ENCODE peak calls at places on chromosomes 5 and 9, in eight cellular contexts. One of them, this sample, is unnamed.

GRCh38 chr9:79020266-79020665 is 551.5 kb upstream of the TLE4 start:
- DNase-seq in fibroblast of the aortic adventitia: no peak
- DNase-seq in DMS 273 treated with DMSO at 0.1 percent for 48 hours: no peak
- DNase-seq in posterior cingulate gyrus: no peak
- DNase-seq in GM23338: no peak
- DNase-seq in effector memory CD8-positive, alpha-beta T cell: no peak
- DNase-seq in AG09319: no peak
- DNase-seq in A673: no peak
- DNase-seq in this sample: peak

GRCh38 chr5:53200309-53200708 is 90.8 kb upstream of the MOCS2 start:
- DNase-seq in GM23338: no peak
- DNase-seq in AG09319: no peak
- DNase-seq in DMS 273 treated with DMSO at 0.1 percent for 48 hours: no peak
- DNase-seq in fibroblast of the aortic adventitia: peak
- DNase-seq in posterior cingulate gyrus: no peak
- DNase-seq in A673: no peak
- DNase-seq in effector memory CD8-positive, alpha-beta T cell: no peak
- DNase-seq in this sample: no peak

GRCh38 chr5:78648359-78649219 is at the start of gene LHFPL2:
- DNase-seq in A673: peak
- DNase-seq in AG09319: no peak
- DNase-seq in posterior cingulate gyrus: peak
- DNase-seq in DMS 273 treated with DMSO at 0.1 percent for 48 hours: no peak
- DNase-seq in GM23338: peak
- DNase-seq in fibroblast of the aortic adventitia: peak
- DNase-seq in effector memory CD8-positive, alpha-beta T cell: no peak
- DNase-seq in this sample: peak

GRCh38 chr5:112820246-112820645 is 40.8 kb upstream of the SRP19 start:
- DNase-seq in DMS 273 treated with DMSO at 0.1 percent for 48 hours: no peak
- DNase-seq in effector memory CD8-positive, alpha-beta T cell: no peak
- DNase-seq in A673: no peak
- DNase-seq in posterior cingulate gyrus: no peak
- DNase-seq in fibroblast of the aortic adventitia: no peak
- DNase-seq in AG09319: no peak
- DNase-seq in GM23338: no peak
- DNase-seq in this sample: no peak

GRCh38 chr9:98091735-98092632 is 27.0 kb downstream of the TRIM14 start:
- DNase-seq in A673: no peak
- DNase-seq in GM23338: peak
- DNase-seq in effector memory CD8-positive, alpha-beta T cell: no peak
- DNase-seq in DMS 273 treated with DMSO at 0.1 percent for 48 hours: no peak
- DNase-seq in fibroblast of the aortic adventitia: peak
- DNase-seq in posterior cingulate gyrus: peak
- DNase-seq in AG09319: no peak
- DNase-seq in this sample: peak

GRCh38 chr9:93680445-93681315 is 104.3 kb downstream of the PHF2 start:
- DNase-seq in effector memory CD8-positive, alpha-beta T cell: no peak
- DNase-seq in A673: no peak
- DNase-seq in AG09319: no peak
- DNase-seq in DMS 273 treated with DMSO at 0.1 percent for 48 hours: no peak
- DNase-seq in GM23338: no peak
- DNase-seq in posterior cingulate gyrus: peak
- DNase-seq in fibroblast of the aortic adventitia: no peak
- DNase-seq in this sample: no peak

GRCh38 chr9:138022756-138023393 is 145.3 kb downstream of the CACNA1B start:
- DNase-seq in fibroblast of the aortic adventitia: no peak
- DNase-seq in AG09319: no peak
- DNase-seq in effector memory CD8-positive, alpha-beta T cell: no peak
- DNase-seq in DMS 273 treated with DMSO at 0.1 percent for 48 hours: no peak
- DNase-seq in posterior cingulate gyrus: peak
- DNase-seq in A673: no peak
- DNase-seq in GM23338: peak
- DNase-seq in this sample: no peak

GRCh38 chr9:137579259-137579604 is 507 bp upstream of the DPH7 start:
- DNase-seq in effector memory CD8-positive, alpha-beta T cell: no peak
- DNase-seq in AG09319: no peak
- DNase-seq in DMS 273 treated with DMSO at 0.1 percent for 48 hours: no peak
- DNase-seq in fibroblast of the aortic adventitia: no peak
- DNase-seq in posterior cingulate gyrus: no peak
- DNase-seq in A673: no peak
- DNase-seq in GM23338: no peak
- DNase-seq in this sample: no peak

GRCh38 chr5:136560111-136560510 is 194.8 kb upstream of the TRPC7 start:
- DNase-seq in posterior cingulate gyrus: no peak
- DNase-seq in effector memory CD8-positive, alpha-beta T cell: no peak
- DNase-seq in fibroblast of the aortic adventitia: no peak
- DNase-seq in DMS 273 treated with DMSO at 0.1 percent for 48 hours: no peak
- DNase-seq in AG09319: no peak
- DNase-seq in GM23338: no peak
- DNase-seq in A673: no peak
- DNase-seq in this sample: no peak

GRCh38 chr5:169020102-169020501 is 280.8 kb downstream of the SLIT3 start:
- DNase-seq in DMS 273 treated with DMSO at 0.1 percent for 48 hours: no peak
- DNase-seq in GM23338: peak
- DNase-seq in posterior cingulate gyrus: no peak
- DNase-seq in effector memory CD8-positive, alpha-beta T cell: no peak
- DNase-seq in A673: peak
- DNase-seq in fibroblast of the aortic adventitia: no peak
- DNase-seq in AG09319: no peak
- DNase-seq in this sample: peak

GRCh38 chr9:2727966-2728613 is 10.8 kb downstream of the KCNV2 start:
- DNase-seq in fibroblast of the aortic adventitia: peak
- DNase-seq in GM23338: peak
- DNase-seq in effector memory CD8-positive, alpha-beta T cell: no peak
- DNase-seq in posterior cingulate gyrus: no peak
- DNase-seq in A673: peak
- DNase-seq in AG09319: peak
- DNase-seq in DMS 273 treated with DMSO at 0.1 percent for 48 hours: peak
- DNase-seq in this sample: peak

GRCh38 chr5:180040287-180041214 is 31.0 kb downstream of the RNF130 start:
- DNase-seq in A673: no peak
- DNase-seq in GM23338: no peak
- DNase-seq in fibroblast of the aortic adventitia: no peak
- DNase-seq in DMS 273 treated with DMSO at 0.1 percent for 48 hours: no peak
- DNase-seq in posterior cingulate gyrus: no peak
- DNase-seq in effector memory CD8-positive, alpha-beta T cell: no peak
- DNase-seq in AG09319: no peak
- DNase-seq in this sample: no peak

GRCh38 chr5:173969167-173970049 is 19.6 kb upstream of the C5orf47 start:
- DNase-seq in effector memory CD8-positive, alpha-beta T cell: no peak
- DNase-seq in fibroblast of the aortic adventitia: peak
- DNase-seq in DMS 273 treated with DMSO at 0.1 percent for 48 hours: no peak
- DNase-seq in AG09319: no peak
- DNase-seq in A673: no peak
- DNase-seq in GM23338: no peak
- DNase-seq in posterior cingulate gyrus: no peak
- DNase-seq in this sample: peak

GRCh38 chr9:76700916-76701315 is 63.3 kb upstream of the PCA3 start:
- DNase-seq in A673: no peak
- DNase-seq in posterior cingulate gyrus: no peak
- DNase-seq in DMS 273 treated with DMSO at 0.1 percent for 48 hours: no peak
- DNase-seq in AG09319: no peak
- DNase-seq in GM23338: no peak
- DNase-seq in fibroblast of the aortic adventitia: no peak
- DNase-seq in effector memory CD8-positive, alpha-beta T cell: no peak
- DNase-seq in this sample: no peak

GRCh38 chr9:74838351-74838750 is 49.4 kb downstream of the TRPM6 start:
- DNase-seq in fibroblast of the aortic adventitia: peak
- DNase-seq in DMS 273 treated with DMSO at 0.1 percent for 48 hours: no peak
- DNase-seq in posterior cingulate gyrus: no peak
- DNase-seq in effector memory CD8-positive, alpha-beta T cell: no peak
- DNase-seq in GM23338: no peak
- DNase-seq in A673: no peak
- DNase-seq in AG09319: no peak
- DNase-seq in this sample: no peak

GRCh38 chr5:147101654-147102053 is 133.2 kb upstream of the STK32A start:
- DNase-seq in posterior cingulate gyrus: peak
- DNase-seq in A673: no peak
- DNase-seq in fibroblast of the aortic adventitia: peak
- DNase-seq in DMS 273 treated with DMSO at 0.1 percent for 48 hours: no peak
- DNase-seq in AG09319: no peak
- DNase-seq in effector memory CD8-positive, alpha-beta T cell: no peak
- DNase-seq in GM23338: no peak
- DNase-seq in this sample: no peak

GRCh38 chr5:149030838-149031397 is 31.9 kb downstream of the SH3TC2 start:
- DNase-seq in fibroblast of the aortic adventitia: no peak
- DNase-seq in effector memory CD8-positive, alpha-beta T cell: no peak
- DNase-seq in posterior cingulate gyrus: no peak
- DNase-seq in GM23338: no peak
- DNase-seq in DMS 273 treated with DMSO at 0.1 percent for 48 hours: no peak
- DNase-seq in A673: no peak
- DNase-seq in AG09319: no peak
- DNase-seq in this sample: no peak

GRCh38 chr5:173917788-173918786 is 29.9 kb downstream of the CPEB4 start:
- DNase-seq in DMS 273 treated with DMSO at 0.1 percent for 48 hours: no peak
- DNase-seq in fibroblast of the aortic adventitia: peak
- DNase-seq in posterior cingulate gyrus: no peak
- DNase-seq in A673: peak
- DNase-seq in AG09319: peak
- DNase-seq in effector memory CD8-positive, alpha-beta T cell: peak
- DNase-seq in GM23338: peak
- DNase-seq in this sample: peak

GRCh38 chr9:21813575-21814473 is 11.4 kb downstream of the MTAP start:
- DNase-seq in GM23338: peak
- DNase-seq in posterior cingulate gyrus: no peak
- DNase-seq in effector memory CD8-positive, alpha-beta T cell: peak
- DNase-seq in DMS 273 treated with DMSO at 0.1 percent for 48 hours: peak
- DNase-seq in A673: peak
- DNase-seq in fibroblast of the aortic adventitia: peak
- DNase-seq in AG09319: peak
- DNase-seq in this sample: peak

GRCh38 chr5:140574165-140574564 is 9.5 kb downstream of the SLC35A4 start:
- DNase-seq in A673: no peak
- DNase-seq in DMS 273 treated with DMSO at 0.1 percent for 48 hours: no peak
- DNase-seq in GM23338: no peak
- DNase-seq in fibroblast of the aortic adventitia: peak
- DNase-seq in posterior cingulate gyrus: no peak
- DNase-seq in effector memory CD8-positive, alpha-beta T cell: no peak
- DNase-seq in AG09319: no peak
- DNase-seq in this sample: no peak

GRCh38 chr9:114389612-114390368 is 2.0 kb upstream of the AKNA start:
- DNase-seq in AG09319: no peak
- DNase-seq in A673: no peak
- DNase-seq in GM23338: no peak
- DNase-seq in effector memory CD8-positive, alpha-beta T cell: no peak
- DNase-seq in posterior cingulate gyrus: peak
- DNase-seq in fibroblast of the aortic adventitia: no peak
- DNase-seq in DMS 273 treated with DMSO at 0.1 percent for 48 hours: no peak
- DNase-seq in this sample: peak

GRCh38 chr9:123091459-123091858 is 58.0 kb downstream of the GPR21 start:
- DNase-seq in A673: no peak
- DNase-seq in effector memory CD8-positive, alpha-beta T cell: no peak
- DNase-seq in fibroblast of the aortic adventitia: no peak
- DNase-seq in DMS 273 treated with DMSO at 0.1 percent for 48 hours: no peak
- DNase-seq in AG09319: no peak
- DNase-seq in posterior cingulate gyrus: no peak
- DNase-seq in GM23338: no peak
- DNase-seq in this sample: no peak

GRCh38 chr9:129399301-129399990 is 221.4 kb upstream of the IER5L start:
- DNase-seq in A673: no peak
- DNase-seq in AG09319: no peak
- DNase-seq in GM23338: no peak
- DNase-seq in fibroblast of the aortic adventitia: no peak
- DNase-seq in effector memory CD8-positive, alpha-beta T cell: no peak
- DNase-seq in posterior cingulate gyrus: peak
- DNase-seq in DMS 273 treated with DMSO at 0.1 percent for 48 hours: no peak
- DNase-seq in this sample: no peak

GRCh38 chr5:14017904-14018303 is 73.4 kb upstream of the DNAH5 start:
- DNase-seq in effector memory CD8-positive, alpha-beta T cell: no peak
- DNase-seq in posterior cingulate gyrus: no peak
- DNase-seq in A673: no peak
- DNase-seq in fibroblast of the aortic adventitia: no peak
- DNase-seq in GM23338: no peak
- DNase-seq in AG09319: no peak
- DNase-seq in DMS 273 treated with DMSO at 0.1 percent for 48 hours: no peak
- DNase-seq in this sample: no peak

GRCh38 chr5:10507575-10508024 is 56.3 kb upstream of the ANKRD33B start:
- DNase-seq in fibroblast of the aortic adventitia: peak
- DNase-seq in A673: no peak
- DNase-seq in GM23338: no peak
- DNase-seq in effector memory CD8-positive, alpha-beta T cell: no peak
- DNase-seq in DMS 273 treated with DMSO at 0.1 percent for 48 hours: no peak
- DNase-seq in posterior cingulate gyrus: no peak
- DNase-seq in AG09319: no peak
- DNase-seq in this sample: peak

GRCh38 chr5:25850581-25850980 is 1187.8 kb downstream of the CDH9 start:
- DNase-seq in DMS 273 treated with DMSO at 0.1 percent for 48 hours: no peak
- DNase-seq in A673: no peak
- DNase-seq in effector memory CD8-positive, alpha-beta T cell: no peak
- DNase-seq in fibroblast of the aortic adventitia: no peak
- DNase-seq in GM23338: peak
- DNase-seq in posterior cingulate gyrus: no peak
- DNase-seq in AG09319: no peak
- DNase-seq in this sample: no peak

GRCh38 chr9:111743275-111743674 is 51.5 kb downstream of the SHOC1 start:
- DNase-seq in A673: peak
- DNase-seq in fibroblast of the aortic adventitia: peak
- DNase-seq in GM23338: no peak
- DNase-seq in effector memory CD8-positive, alpha-beta T cell: no peak
- DNase-seq in AG09319: no peak
- DNase-seq in posterior cingulate gyrus: no peak
- DNase-seq in DMS 273 treated with DMSO at 0.1 percent for 48 hours: no peak
- DNase-seq in this sample: no peak

GRCh38 chr5:16578474-16578883 is 38.3 kb downstream of the RETREG1 start:
- DNase-seq in effector memory CD8-positive, alpha-beta T cell: no peak
- DNase-seq in A673: no peak
- DNase-seq in DMS 273 treated with DMSO at 0.1 percent for 48 hours: no peak
- DNase-seq in fibroblast of the aortic adventitia: no peak
- DNase-seq in AG09319: no peak
- DNase-seq in posterior cingulate gyrus: no peak
- DNase-seq in GM23338: no peak
- DNase-seq in this sample: peak

GRCh38 chr9:134325096-134325812 is 1.0 kb upstream of the RXRA start:
- DNase-seq in fibroblast of the aortic adventitia: peak
- DNase-seq in posterior cingulate gyrus: peak
- DNase-seq in GM23338: peak
- DNase-seq in AG09319: no peak
- DNase-seq in A673: no peak
- DNase-seq in effector memory CD8-positive, alpha-beta T cell: peak
- DNase-seq in DMS 273 treated with DMSO at 0.1 percent for 48 hours: no peak
- DNase-seq in this sample: no peak

GRCh38 chr9:106861585-106862114 is 1.3 kb upstream of the ZNF462 start:
- DNase-seq in A673: no peak
- DNase-seq in GM23338: no peak
- DNase-seq in posterior cingulate gyrus: no peak
- DNase-seq in AG09319: no peak
- DNase-seq in fibroblast of the aortic adventitia: peak
- DNase-seq in effector memory CD8-positive, alpha-beta T cell: no peak
- DNase-seq in DMS 273 treated with DMSO at 0.1 percent for 48 hours: no peak
- DNase-seq in this sample: peak

GRCh38 chr5:7876867-7877266 is 7.9 kb downstream of the MTRR start:
- DNase-seq in GM23338: no peak
- DNase-seq in posterior cingulate gyrus: no peak
- DNase-seq in effector memory CD8-positive, alpha-beta T cell: no peak
- DNase-seq in AG09319: no peak
- DNase-seq in DMS 273 treated with DMSO at 0.1 percent for 48 hours: no peak
- DNase-seq in fibroblast of the aortic adventitia: peak
- DNase-seq in A673: peak
- DNase-seq in this sample: no peak

GRCh38 chr5:178389031-178389729 is 156.6 kb upstream of the PHYKPL start:
- DNase-seq in A673: no peak
- DNase-seq in GM23338: no peak
- DNase-seq in fibroblast of the aortic adventitia: no peak
- DNase-seq in AG09319: no peak
- DNase-seq in posterior cingulate gyrus: no peak
- DNase-seq in effector memory CD8-positive, alpha-beta T cell: no peak
- DNase-seq in DMS 273 treated with DMSO at 0.1 percent for 48 hours: no peak
- DNase-seq in this sample: no peak

GRCh38 chr5:133400831-133401351 is 211.4 kb downstream of the FSTL4 start:
- DNase-seq in effector memory CD8-positive, alpha-beta T cell: no peak
- DNase-seq in posterior cingulate gyrus: no peak
- DNase-seq in A673: no peak
- DNase-seq in AG09319: no peak
- DNase-seq in GM23338: no peak
- DNase-seq in DMS 273 treated with DMSO at 0.1 percent for 48 hours: no peak
- DNase-seq in fibroblast of the aortic adventitia: no peak
- DNase-seq in this sample: no peak

GRCh38 chr5:33827335-33827734 is 64.5 kb downstream of the ADAMTS12 start:
- DNase-seq in GM23338: no peak
- DNase-seq in fibroblast of the aortic adventitia: peak
- DNase-seq in effector memory CD8-positive, alpha-beta T cell: no peak
- DNase-seq in posterior cingulate gyrus: no peak
- DNase-seq in A673: no peak
- DNase-seq in DMS 273 treated with DMSO at 0.1 percent for 48 hours: no peak
- DNase-seq in AG09319: no peak
- DNase-seq in this sample: no peak

This sample was measured in NCI-H82.